ENCODE peak calls at places on chromosomes 1 and 21, in eight cellular contexts. L, F, U, P, Q, X, M and Z are unnamed samples.

GRCh38 chr1:32393832-32394140 is 455 bp downstream of the BSDC1 start:
- DNase-seq in P (no peak), U (no peak), L (peak), F (peak), Q (no peak), M (no peak), X (peak), Z (no peak)

GRCh38 chr1:98121661-98122060 is 200.8 kb upstream of the DPYD start:
- DNase-seq in U (no peak), F (no peak), L (no peak), Q (no peak), X (no peak), M (no peak), P (no peak), Z (no peak)

GRCh38 chr1:21579788-21580187 is 70.6 kb downstream of the ALPL start:
- DNase-seq in M (no peak), U (no peak), Q (no peak), P (no peak), X (peak), L (no peak), F (peak), Z (no peak)

GRCh38 chr1:227890451-227891222 is 57.1 kb downstream of the WNT9A start:
- DNase-seq in M (no peak), F (no peak), P (no peak), L (no peak), Q (no peak), X (no peak), U (no peak), Z (no peak)

GRCh38 chr1:116036255-116036654 is 59.9 kb downstream of the SLC22A15 start:
- DNase-seq in L (no peak), U (no peak), Q (no peak), F (no peak), P (no peak), X (no peak), M (no peak), Z (no peak)

GRCh38 chr1:221791846-221792245 is 50.0 kb upstream of the DUSP10 start:
- DNase-seq in L (no peak), M (no peak), X (no peak), P (no peak), Q (no peak), U (no peak), F (peak), Z (no peak)

GRCh38 chr21:45335761-45336534 is 48.3 kb upstream of the POFUT2 start:
- DNase-seq in F (no peak), M (no peak), Q (no peak), P (no peak), U (no peak), X (no peak), L (no peak), Z (no peak)

GRCh38 chr21:37248298-37248697 is 18.8 kb downstream of the VPS26C start:
- DNase-seq in X (no peak), U (no peak), P (no peak), M (no peak), L (no peak), Q (no peak), F (no peak), Z (no peak)

GRCh38 chr1:109793486-109794318 is 30.0 kb upstream of the EPS8L3 start:
- DNase-seq in Q (no peak), U (no peak), M (no peak), X (peak), F (peak), L (peak), P (no peak), Z (no peak)

GRCh38 chr1:1150100-1150499 is 23.6 kb upstream of the TTLL10 start:
- DNase-seq in L (no peak), X (no peak), F (peak), M (no peak), P (no peak), U (no peak), Q (no peak), Z (no peak)

GRCh38 chr1:167528057-167528705 is 9.9 kb upstream of the CD247 start:
- DNase-seq in M (no peak), L (no peak), X (no peak), U (no peak), Q (no peak), P (no peak), F (no peak), Z (no peak)

GRCh38 chr1:197776348-197777082 is 1.2 kb upstream of the DENND1B start:
- DNase-seq in F (peak), Q (peak), X (no peak), L (no peak), M (no peak), U (no peak), P (no peak), Z (no peak)

GRCh38 chr1:66271216-66271903 is 262.6 kb upstream of the SGIP1 start:
- DNase-seq in M (no peak), L (peak), X (no peak), U (no peak), F (peak), Q (peak), P (no peak), Z (peak)

GRCh38 chr1:41414716-41415306 is 53.6 kb downstream of the FOXO6 start:
- DNase-seq in U (no peak), X (no peak), L (no peak), Q (no peak), M (no peak), F (no peak), P (no peak), Z (no peak)

GRCh38 chr1:6233376-6233775 is 2.4 kb downstream of the ICMT start:
- DNase-seq in Q (no peak), M (no peak), F (no peak), L (no peak), U (no peak), X (no peak), P (no peak), Z (no peak)